ENCODE peak calls at places on chromosomes 11 and 22, in four cellular contexts. E is AG10803, N is natural killer cell, X is fibroblast of pulmonary artery. V is an unnamed sample.

GRCh38 chr11:77151804-77152513 is 23.9 kb downstream of the MYO7A start:
- DNase-seq in E (peak), N (peak), X (peak), V (no peak)

GRCh38 chr11:107699371-107700348 is 12.2 kb downstream of the SLN start:
- DNase-seq in E (no peak), N (no peak), X (peak), V (no peak)

GRCh38 chr11:98732947-98733346 is 287.8 kb upstream of the CNTN5 start:
- DNase-seq in E (no peak), N (no peak), X (no peak), V (no peak)

GRCh38 chr22:27238935-27239510 is 562.5 kb downstream of the MN1 start:
- DNase-seq in E (peak), N (no peak), X (peak), V (peak)

GRCh38 chr11:116835791-116836647 is 1.4 kb downstream of the APOA1 start:
- DNase-seq in E (peak), N (peak), X (peak), V (peak)

GRCh38 chr11:48036011-48036410 is 55.7 kb downstream of the PTPRJ start:
- DNase-seq in E (no peak), N (no peak), X (no peak), V (no peak)

GRCh38 chr22:26043031-26043430 is 126.2 kb upstream of the SEZ6L start:
- DNase-seq in E (no peak), N (no peak), X (no peak), V (no peak)

GRCh38 chr11:28673687-28674431 is 565.7 kb downstream of the METTL15 start:
- DNase-seq in E (peak), N (no peak), X (no peak), V (no peak)

GRCh38 chr11:67289226-67289650 is at the start of gene ANKRD13D:
- DNase-seq in E (no peak), N (no peak), X (no peak), V (no peak)

GRCh38 chr11:1204381-1205101 is 18.3 kb upstream of the MUC5B start:
- DNase-seq in E (no peak), N (no peak), X (no peak), V (no peak)

GRCh38 chr11:73176145-73176891 is 34.2 kb upstream of the FCHSD2 start:
- DNase-seq in E (no peak), N (no peak), X (no peak), V (no peak)

GRCh38 chr11:9760180-9760550 is 96.3 kb downstream of the SWAP70 start:
- DNase-seq in E (peak), N (no peak), X (peak), V (peak)

GRCh38 chr22:44180706-44181032 is at the start of gene PARVG:
- DNase-seq in E (no peak), N (peak), X (no peak), V (no peak)

GRCh38 chr11:1034456-1035295 is 1.8 kb downstream of the MUC6 start:
- DNase-seq in E (no peak), N (no peak), X (no peak), V (no peak)

GRCh38 chr22:43706151-43706550 is 106.0 kb downstream of the EFCAB6 start:
- DNase-seq in E (no peak), N (no peak), X (no peak), V (no peak)

GRCh38 chr11:106854429-106854828 is 163.8 kb downstream of the GUCY1A2 start:
- DNase-seq in E (no peak), N (peak), X (no peak), V (no peak)

GRCh38 chr11:44623716-44624491 is 58.4 kb downstream of the CD82 start:
- DNase-seq in E (no peak), N (peak), X (peak), V (peak)

GRCh38 chr11:131235328-131236298 is 134.8 kb upstream of the NTM start:
- DNase-seq in E (no peak), N (no peak), X (no peak), V (no peak)
- TF ChIP-seq CTCF in E (no peak), N (no peak), X (no peak), V (no peak)

GRCh38 chr11:126602993-126603392 is 247.5 kb downstream of the ST3GAL4 start:
- DNase-seq in E (no peak), N (no peak), X (no peak), V (no peak)
- TF ChIP-seq CTCF in E (no peak), N (no peak), X (no peak), V (no peak)

GRCh38 chr11:2270322-2271076 is at the start of gene ASCL2:
- DNase-seq in E (no peak), N (peak), X (no peak), V (peak)
- TF ChIP-seq CTCF in E (no peak), N (no peak), X (no peak), V (no peak)

GRCh38 chr11:133619973-133620372 is 87.7 kb upstream of the OPCML start:
- DNase-seq in E (no peak), N (no peak), X (no peak), V (no peak)
- TF ChIP-seq CTCF in E (no peak), N (no peak), X (no peak), V (no peak)

V was measured in omental fat pad.